ENCODE peak calls at places on chromosomes 16 and 17, in seven cellular contexts. O is adrenal gland; S is colonic mucosa; H is CD8-positive, alpha-beta memory T cell; N is IMR-90; M is heart right ventricle; Q is effector memory CD4-positive, alpha-beta T cell. B is an unnamed sample.

GRCh38 chr16:28110479-28110878 is 47.0 kb upstream of the GSG1L start:
- DNase-seq in O (no peak), S (no peak), H (no peak), N (no peak), M (no peak), Q (no peak), B (no peak)

GRCh38 chr17:79510071-79510470 is 100.8 kb downstream of the RBFOX3 start:
- DNase-seq in O (no peak), S (no peak), H (no peak), N (no peak), M (no peak), Q (no peak), B (no peak)

GRCh38 chr16:17364319-17365210 is 106.2 kb downstream of the XYLT1 start:
- DNase-seq in O (no peak), S (no peak), H (peak; percentile 91), N (peak; percentile 94), M (no peak), Q (peak; percentile 43), B (peak; percentile 80)

GRCh38 chr17:12089809-12090384 is 69.2 kb downstream of the MAP2K4 start:
- DNase-seq in O (no peak), S (no peak), H (no peak), N (peak; percentile 83), M (no peak), Q (no peak), B (no peak)

GRCh38 chr16:65975049-65975708 is 391.3 kb upstream of the CDH5 start:
- DNase-seq in O (peak; percentile 32), S (no peak), H (no peak), N (peak; percentile 86), M (no peak), Q (no peak), B (no peak)

GRCh38 chr17:74807925-74808324 is 31.8 kb upstream of the NAT9 start:
- DNase-seq in O (no peak), S (no peak), H (no peak), N (peak; percentile 4), M (no peak), Q (no peak), B (no peak)

GRCh38 chr17:45855691-45856315 is 11.1 kb downstream of the SPPL2C start:
- DNase-seq in O (no peak), S (no peak), H (no peak), N (no peak), M (no peak), Q (no peak), B (no peak)

GRCh38 chr17:56914641-56915263 is 903 bp upstream of the TRIM25 start:
- DNase-seq in O (no peak), S (peak; percentile 45), H (no peak), N (no peak), M (no peak), Q (no peak), B (no peak)

DNA sequence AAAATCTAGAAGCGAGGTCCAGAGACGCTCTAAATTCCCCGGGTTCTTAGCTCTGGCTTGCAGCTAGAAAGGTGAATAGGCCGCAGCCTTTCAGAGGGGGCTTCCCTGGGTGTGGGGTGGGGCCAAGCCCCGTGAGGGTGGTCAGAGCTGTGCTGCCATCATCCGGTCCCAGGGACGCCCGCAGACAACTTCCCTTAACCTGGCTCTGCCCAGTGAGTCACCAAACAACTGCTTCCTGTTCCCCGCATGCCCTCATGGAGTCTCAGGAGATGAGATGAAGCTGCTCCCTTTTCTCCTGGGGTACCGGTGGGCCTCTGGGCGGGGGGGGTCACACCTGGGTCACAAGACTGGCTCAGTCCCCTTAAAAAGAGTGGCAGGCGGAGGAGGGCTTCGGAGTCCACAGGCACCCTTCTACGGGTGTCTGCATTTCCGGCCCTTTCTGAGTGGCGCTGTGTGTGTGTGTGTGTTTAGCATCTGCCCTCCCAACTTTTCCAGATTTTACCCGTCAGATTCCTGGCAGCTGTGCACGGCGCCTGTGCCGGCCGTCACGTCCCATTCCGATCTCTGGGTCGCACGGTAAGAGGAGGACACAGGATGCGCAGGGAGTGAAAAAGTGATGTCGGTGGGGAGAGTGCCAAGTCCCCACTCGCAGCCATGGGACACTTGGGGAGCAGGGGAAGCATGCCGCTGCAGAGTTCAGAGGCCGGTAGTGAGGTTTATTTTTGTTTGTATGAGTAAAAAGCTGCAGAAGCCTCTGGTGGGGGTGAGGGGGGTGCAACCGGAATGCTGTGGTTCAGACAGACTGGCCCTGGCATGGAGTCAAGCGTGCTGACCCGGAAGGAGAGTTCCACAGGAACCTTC is 16.7 kb downstream of the HIC1 start:
- DNase-seq in O (peak; percentile 58), S (peak; percentile 52), H (no peak), N (peak; percentile 93), M (no peak), Q (no peak), B (no peak)
- H3K4me1 ChIP-seq in O (peaks cover 51% of the 10 kb centered on the region), S (no peaks in the 10 kb centered on the region), H (peaks cover 29% of the 10 kb centered on the region), N (peaks cover 62% of the 10 kb centered on the region), M (peaks cover 98% of the 10 kb centered on the region), Q (no peaks in the 10 kb centered on the region), B (peaks cover 11% of the 10 kb centered on the region)

GRCh38 chr16:87070657-87071056 is 246.5 kb downstream of the C16orf95 start:
- DNase-seq in O (no peak), S (no peak), H (no peak), N (no peak), M (no peak), Q (no peak), B (peak; percentile 34)
- H3K27me3 ChIP-seq in O (no peaks in the 10 kb centered on the region), S (no peaks in the 10 kb centered on the region), H (peaks cover 3% of the 10 kb centered on the region), N (peaks cover 31% of the 10 kb centered on the region), M (peaks cover 26% of the 10 kb centered on the region), Q (no peaks in the 10 kb centered on the region), B (peaks cover under 1% of the 10 kb centered on the region)

DNA sequence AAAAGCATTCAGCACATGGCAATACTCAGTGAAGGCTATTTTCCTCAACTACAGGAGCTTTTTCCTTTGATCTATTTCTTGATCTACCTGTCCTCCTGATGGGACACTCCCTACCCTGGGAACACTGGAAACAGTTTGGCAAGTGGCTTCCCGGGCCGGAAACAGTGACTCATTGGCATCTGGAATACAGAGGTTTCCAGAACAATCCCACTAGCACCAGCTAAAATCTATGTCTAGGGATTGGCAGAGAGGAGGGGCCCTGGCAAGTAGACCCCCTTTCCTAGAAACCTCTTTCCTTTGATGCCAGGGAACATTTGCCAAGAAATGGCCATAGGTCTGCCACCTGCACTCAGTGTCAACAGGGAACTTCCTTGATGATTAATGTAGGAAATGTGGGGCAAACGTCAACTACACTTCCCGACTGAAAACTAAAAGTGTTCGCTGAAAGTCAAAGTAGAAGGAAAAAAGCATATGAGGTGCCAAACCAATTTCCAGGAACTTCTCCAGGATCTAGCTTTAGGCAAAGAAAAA is 30.4 kb upstream of the FBXW10B start:
- DNase-seq in O (peak; percentile 59), S (peak; percentile 87), H (no peak), N (peak; percentile 55), M (peak; percentile 50), Q (no peak), B (no peak)
- H3K27ac ChIP-seq in O (peak overlapping the region; percentile 82), S (peak overlapping the region; percentile 95), H (no peak overlapping the region), N (peak overlapping the region; percentile 0), M (peak overlapping the region; percentile 89), Q (no peak overlapping the region), B (no peak overlapping the region)

DNA sequence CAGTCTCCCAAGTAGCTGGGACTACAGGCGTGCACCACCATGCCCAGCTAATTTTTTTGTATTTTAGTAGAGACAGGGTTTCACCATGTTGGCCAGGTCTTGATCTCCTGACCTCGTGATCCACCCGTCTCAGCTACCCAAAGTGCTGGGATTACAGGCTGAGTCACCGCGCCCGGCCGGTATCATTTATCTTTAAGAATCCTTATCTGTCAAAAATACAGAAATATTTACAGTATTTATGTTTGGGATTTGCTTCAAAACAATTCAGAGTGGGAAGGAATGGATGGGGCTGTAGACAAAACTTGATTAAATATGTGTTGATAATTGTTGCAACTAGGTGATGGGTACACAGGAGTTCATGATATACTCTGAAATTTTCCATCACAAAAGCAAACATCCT is 2.9 kb downstream of the BECN1 start:
- DNase-seq in O (no peak), S (no peak), H (no peak), N (no peak), M (no peak), Q (no peak), B (no peak)
- H3K4me1 ChIP-seq in O (peaks cover 21% of the 10 kb centered on the region), S (peaks cover 11% of the 10 kb centered on the region), H (peaks cover 14% of the 10 kb centered on the region), N (no peaks in the 10 kb centered on the region), M (peaks cover 22% of the 10 kb centered on the region), Q (peaks cover 10% of the 10 kb centered on the region), B (peaks cover 13% of the 10 kb centered on the region)

DNA sequence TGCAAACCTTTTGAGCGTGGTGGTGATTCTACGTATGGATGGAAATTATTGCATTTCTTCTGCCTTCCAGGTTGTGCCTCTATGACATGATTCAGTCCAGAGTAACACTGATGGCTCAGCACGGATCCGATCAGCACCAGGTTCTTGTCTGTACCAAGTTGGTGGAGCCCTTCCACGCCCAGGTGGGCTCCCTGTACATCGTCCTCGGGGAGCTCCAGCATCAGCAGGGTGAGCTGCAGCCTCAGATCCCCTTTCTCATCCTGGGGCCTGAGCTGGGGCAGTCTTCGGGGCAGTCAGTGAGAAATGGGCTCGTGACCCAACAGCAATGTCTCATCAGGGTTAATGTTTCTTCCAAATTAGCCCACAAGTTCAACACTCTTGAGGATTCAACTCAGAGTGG is 9.3 kb upstream of the CDK3 start:
- DNase-seq in O (no peak), S (no peak), H (no peak), N (no peak), M (no peak), Q (no peak), B (no peak)
- H3K27me3 ChIP-seq in O (no peaks in the 10 kb centered on the region), S (no peaks in the 10 kb centered on the region), H (no peaks in the 10 kb centered on the region), N (no peaks in the 10 kb centered on the region), M (no peaks in the 10 kb centered on the region), Q (no peaks in the 10 kb centered on the region), B (no peaks in the 10 kb centered on the region)

GRCh38 chr16:56878455-56878854 is 13.4 kb downstream of the SLC12A3 start:
- DNase-seq in O (no peak), S (no peak), H (no peak), N (no peak), M (no peak), Q (no peak), B (no peak)
- H3K27ac ChIP-seq in O (no peak overlapping the region), S (no peak overlapping the region), H (no peak overlapping the region), N (no peak overlapping the region), M (no peak overlapping the region), Q (no peak overlapping the region), B (no peak overlapping the region)

GRCh38 chr16:86523166-86523740 is 12.9 kb downstream of the FOXF1 start:
- DNase-seq in O (no peak), S (no peak), H (no peak), N (no peak), M (no peak), Q (no peak), B (no peak)
- H3K4me1 ChIP-seq in O (peaks cover 8% of the 10 kb centered on the region), S (no peaks in the 10 kb centered on the region), H (no peaks in the 10 kb centered on the region), N (peaks cover 3% of the 10 kb centered on the region), M (peaks cover 9% of the 10 kb centered on the region), Q (peaks cover 7% of the 10 kb centered on the region), B (peaks cover 8% of the 10 kb centered on the region)

DNA sequence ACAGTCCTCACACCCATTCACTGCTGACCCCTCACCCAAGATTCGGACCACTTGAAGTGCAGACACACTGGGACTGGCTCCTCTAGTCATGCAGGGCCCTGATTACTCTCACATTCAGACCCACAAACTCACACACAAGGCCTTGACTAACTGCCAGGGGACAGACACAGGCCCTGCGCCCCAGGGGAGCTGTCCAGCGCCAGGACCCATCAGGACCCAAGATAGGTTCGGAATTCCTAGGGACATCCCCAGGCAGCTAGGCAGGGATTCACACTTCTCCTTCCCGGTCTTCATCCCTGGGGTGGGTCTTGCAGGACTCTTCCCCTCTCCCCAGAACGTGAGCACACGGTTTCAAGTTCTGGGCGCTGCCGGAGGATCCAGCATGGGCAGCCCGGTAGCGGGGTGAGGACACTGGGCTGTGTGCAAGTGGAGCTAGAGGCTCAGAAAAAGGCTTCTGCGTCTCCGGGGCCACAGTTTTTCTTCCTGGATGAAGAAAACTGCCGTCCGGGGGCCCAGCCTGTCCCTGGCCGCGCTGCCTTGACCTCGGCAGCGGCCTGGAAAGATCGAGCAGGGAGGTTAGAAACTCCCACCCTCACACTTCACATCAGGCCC is 1.6 kb downstream of the SEZ6 start:
- DNase-seq in O (peak; percentile 64), S (no peak), H (no peak), N (peak; percentile 33), M (no peak), Q (no peak), B (no peak)
- H3K27me3 ChIP-seq in O (peaks cover 25% of the 10 kb centered on the region), S (peaks cover 37% of the 10 kb centered on the region), H (peaks cover 36% of the 10 kb centered on the region), N (peaks cover 77% of the 10 kb centered on the region), M (peaks cover 60% of the 10 kb centered on the region), Q (peaks cover 26% of the 10 kb centered on the region), B (peaks cover 25% of the 10 kb centered on the region)

GRCh38 chr17:50487213-50488096 is 8.8 kb downstream of the RSAD1 start:
- DNase-seq in O (peak; percentile 84), S (no peak), H (no peak), N (peak; percentile 12), M (no peak), Q (no peak), B (no peak)
- H3K27ac ChIP-seq in O (peak overlapping the region; percentile 73), S (no peak overlapping the region), H (no peak overlapping the region), N (no peak overlapping the region), M (no peak overlapping the region), Q (no peak overlapping the region), B (no peak overlapping the region)